ENCODE peak calls at places on chromosome 12, in seven cellular contexts. E, V, R, B, L, T and H are unnamed samples.

GRCh38 chr12:89427508-89428156 is 75.3 kb upstream of the DUSP6 start:
- DNase-seq in E (no peak), V (no peak), R (no peak), B (no peak), L (no peak), T (no peak), H (no peak)

GRCh38 chr12:20189767-20190166 is 178.6 kb upstream of the PDE3A start:
- DNase-seq in E (peak; percentile 71), V (no peak), R (no peak), B (no peak), L (no peak), T (no peak), H (no peak)

GRCh38 chr12:27000962-27001361 is 13.2 kb downstream of the TM7SF3 start:
- DNase-seq in E (no peak), V (no peak), R (no peak), B (no peak), L (no peak), T (no peak), H (no peak)

GRCh38 chr12:14364583-14365271 is 755 bp upstream of the ATF7IP start:
- DNase-seq in E (no peak), V (no peak), R (no peak), B (peak; percentile 6), L (no peak), T (no peak), H (no peak)

GRCh38 chr12:96420255-96420930 is 20.2 kb upstream of the CDK17 start:
- DNase-seq in E (no peak), V (no peak), R (no peak), B (peak; percentile 57), L (no peak), T (no peak), H (no peak)

GRCh38 chr12:56935157-56935556 is 949 bp upstream of the SDR9C7 start:
- DNase-seq in E (no peak), V (no peak), R (no peak), B (no peak), L (no peak), T (peak; percentile 50), H (no peak)

GRCh38 chr12:20523658-20524057 is 155.3 kb downstream of the PDE3A start:
- DNase-seq in E (no peak), V (peak; percentile 65), R (no peak), B (peak; percentile 37), L (no peak), T (peak; percentile 25), H (no peak)

GRCh38 chr12:2160043-2160442 is 107.3 kb downstream of the CACNA1C start:
- DNase-seq in E (no peak), V (no peak), R (no peak), B (no peak), L (no peak), T (no peak), H (no peak)

GRCh38 chr12:4997939-4998338 is 45.7 kb upstream of the KCNA5 start:
- DNase-seq in E (no peak), V (peak; percentile 83), R (no peak), B (peak; percentile 62), L (peak; percentile 85), T (peak; percentile 82), H (no peak)

GRCh38 chr12:76790564-76791552 is 26.9 kb downstream of the ZDHHC17 start:
- DNase-seq in E (peak; percentile 46), V (peak; percentile 37), R (no peak), B (peak; percentile 37), L (no peak), T (peak; percentile 39), H (no peak)

GRCh38 chr12:106114084-106115068 is 24.4 kb downstream of the NUAK1 start:
- DNase-seq in E (no peak), V (peak; percentile 50), R (no peak), B (peak; percentile 43), L (peak; percentile 68), T (peak; percentile 76), H (no peak)

GRCh38 chr12:104604070-104604994 is 147.6 kb downstream of the CHST11 start:
- DNase-seq in E (no peak), V (peak; percentile 96), R (no peak), B (peak; percentile 99), L (peak; percentile 80), T (peak; percentile 96), H (peak; percentile 3)

GRCh38 chr12:10067942-10068341 is 30.8 kb downstream of the CLEC1A start:
- DNase-seq in E (no peak), V (no peak), R (no peak), B (peak; percentile 10), L (no peak), T (no peak), H (no peak)

GRCh38 chr12:28027947-28028724 is 55.6 kb upstream of the PTHLH start:
- DNase-seq in E (no peak), V (peak; percentile 45), R (no peak), B (no peak), L (no peak), T (peak; percentile 40), H (no peak)

GRCh38 chr12:113467154-113467513 is 4.5 kb downstream of the LHX5 start:
- DNase-seq in E (no peak), V (no peak), R (no peak), B (no peak), L (no peak), T (no peak), H (no peak)

DNA sequence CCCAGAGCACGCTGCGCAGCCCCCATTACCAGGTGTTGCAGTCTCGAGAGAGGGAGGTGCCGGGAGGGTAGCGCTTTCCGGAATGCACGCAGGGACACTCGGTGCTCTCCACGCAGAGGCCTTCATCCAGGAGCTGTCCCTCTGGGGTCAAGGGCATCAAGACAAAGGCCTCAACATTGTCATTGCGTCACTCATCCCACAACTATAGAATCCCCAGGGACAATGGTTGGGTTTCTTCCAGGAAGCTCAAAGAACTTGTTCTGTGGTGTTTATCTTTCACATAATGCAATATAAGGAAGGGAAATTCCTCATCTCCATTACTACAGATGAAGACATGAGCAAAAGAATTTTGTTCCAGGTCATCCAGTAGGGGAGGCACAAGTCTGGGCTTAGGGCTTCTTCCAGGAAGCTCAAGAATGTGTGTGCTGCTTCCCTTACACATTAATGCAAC is 52.1 kb downstream of the VWF start:
- DNase-seq in E (no peak), V (peak; percentile 79), R (no peak), B (peak; percentile 96), L (no peak), T (peak; percentile 91), H (no peak)
- TF ChIP-seq CTCF in E (no peak), V (peak; percentile 55), R (no peak), B (peak; percentile 68), L (no peak), T (peak; percentile 58), H (no peak)

DNA sequence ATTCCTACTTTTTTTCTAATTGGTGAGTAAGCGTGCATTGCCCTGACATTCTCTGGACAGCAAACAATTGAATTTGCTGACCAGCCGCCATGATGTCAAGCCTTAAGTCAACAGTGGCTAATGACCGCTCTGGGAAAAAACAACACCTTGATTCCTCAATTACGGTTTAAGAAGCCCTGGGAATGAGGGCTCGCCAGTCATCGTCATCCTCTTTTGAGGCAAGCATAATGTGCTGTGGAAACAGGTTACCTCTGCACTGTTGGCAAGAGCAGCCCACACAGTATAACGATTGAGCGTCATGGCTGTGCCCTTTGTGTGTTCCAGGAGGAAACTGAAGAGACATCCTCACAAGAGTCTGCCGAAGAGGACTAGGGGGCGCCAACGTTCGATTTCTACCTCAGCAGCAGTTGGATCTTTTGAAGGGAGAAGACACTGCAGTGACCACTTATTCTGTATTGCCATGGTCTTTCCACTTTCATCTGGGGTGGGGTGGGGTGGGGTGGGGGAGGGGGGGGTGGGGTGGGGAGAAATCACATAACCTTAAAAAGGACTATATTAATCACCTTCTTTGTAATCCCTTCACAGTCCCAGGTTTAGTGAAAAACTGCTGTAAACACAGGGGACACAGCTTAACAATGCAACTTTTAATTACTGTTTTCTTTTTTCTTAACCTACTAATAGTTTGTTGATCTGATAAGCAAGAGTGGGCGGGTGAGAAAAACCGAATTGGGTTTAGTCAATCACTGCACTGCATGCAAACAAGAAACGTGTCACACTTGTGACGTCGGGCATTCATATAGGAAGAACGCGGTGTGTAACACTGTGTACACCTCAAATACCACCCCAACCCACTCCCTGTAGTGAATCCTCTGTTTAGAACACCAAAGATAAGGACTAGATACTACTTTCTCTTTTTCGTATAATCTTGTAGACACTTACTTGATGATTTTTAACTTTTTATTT is 138.9 kb downstream of the HMGA2 start:
- DNase-seq in E (peak; percentile 45), V (no peak), R (no peak), B (no peak), L (no peak), T (no peak), H (peak; percentile 38)
- TF ChIP-seq CTCF in E (peak; percentile 48), V (peak; percentile 19), R (no peak), B (no peak), L (no peak), T (peak; percentile 32), H (peak; percentile 27)

GRCh38 chr12:29306267-29306666 is 74.7 kb downstream of the ERGIC2 start:
- DNase-seq in E (no peak), V (no peak), R (no peak), B (no peak), L (no peak), T (no peak), H (no peak)

GRCh38 chr12:29306682-29307081 is 74.3 kb downstream of the ERGIC2 start:
- DNase-seq in E (no peak), V (no peak), R (no peak), B (no peak), L (no peak), T (no peak), H (no peak)

GRCh38 chr12:29310899-29311298 is 70.1 kb downstream of the ERGIC2 start:
- DNase-seq in E (no peak), V (no peak), R (no peak), B (no peak), L (no peak), T (no peak), H (no peak)

GRCh38 chr12:29314421-29314820 is 66.6 kb downstream of the ERGIC2 start:
- DNase-seq in E (peak; percentile 3), V (no peak), R (no peak), B (peak; percentile 18), L (no peak), T (no peak), H (no peak)

GRCh38 chr12:29309320-29309902 is 71.6 kb downstream of the ERGIC2 start:
- DNase-seq in E (no peak), V (peak; percentile 47), R (no peak), B (peak; percentile 62), L (no peak), T (peak; percentile 12), H (no peak)
- TF ChIP-seq CTCF in E (peak; percentile 59), V (peak; percentile 67), R (peak; percentile 54), B (peak; percentile 48), L (peak; percentile 14), T (peak; percentile 29), H (peak; percentile 78)

DNA sequence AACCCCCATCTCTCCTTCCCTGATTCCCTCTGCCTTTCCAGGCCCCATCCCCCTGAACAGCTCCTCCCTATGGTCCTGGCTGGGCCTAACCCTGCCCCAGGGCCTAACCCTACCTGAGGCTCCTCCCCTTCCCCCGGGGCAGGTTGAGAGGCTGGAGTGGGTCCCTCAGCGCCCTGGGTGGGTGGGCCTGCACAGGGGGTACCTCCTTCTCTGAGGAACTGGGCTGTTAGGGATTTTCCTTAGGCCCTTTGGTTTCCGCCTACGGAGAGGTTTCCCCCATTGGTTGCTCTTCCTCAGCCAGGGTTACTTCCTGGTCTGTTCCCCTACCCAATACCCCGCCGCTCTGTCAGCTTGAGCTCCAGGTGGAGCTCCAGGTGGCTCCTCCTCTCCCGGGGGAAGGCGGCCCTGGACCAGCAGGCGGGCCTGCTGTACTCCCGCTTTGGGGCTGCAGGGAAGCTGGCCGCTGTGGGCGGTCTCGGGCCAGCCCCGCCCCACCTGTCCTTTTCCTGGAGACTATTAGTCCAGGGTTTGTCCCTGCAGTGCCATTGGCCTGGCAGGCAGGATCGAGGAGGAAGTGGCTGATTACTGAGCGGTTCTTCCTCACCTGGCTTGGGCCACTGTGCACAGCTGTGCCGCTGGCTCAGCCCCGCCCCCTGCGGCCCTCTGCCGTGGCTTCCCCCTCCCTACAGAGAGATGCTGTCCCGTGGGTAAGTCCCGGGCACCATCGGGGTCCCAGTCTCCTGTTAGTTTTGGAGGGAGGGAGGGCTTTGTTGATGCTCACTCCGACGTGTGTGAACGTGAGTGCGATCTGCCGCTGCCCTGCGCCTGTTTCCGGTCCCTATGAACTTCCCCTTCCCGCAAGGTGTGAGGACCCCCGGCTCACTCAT is 2.5 kb downstream of the C12orf57 start:
- DNase-seq in E (peak; percentile 82), V (no peak), R (no peak), B (no peak), L (peak; percentile 67), T (peak; percentile 96), H (no peak)
- TF ChIP-seq CTCF in E (no peak), V (no peak), R (no peak), B (no peak), L (no peak), T (no peak), H (no peak)